ENCODE peak calls at places on chromosomes 6 and 20, in ten cellular contexts. H is OCI-LY7, F is astrocyte of the cerebellum, O is body of pancreas, Z is testis, G is AG04450, C is vagina, M is fibroblast of villous mesenchyme, S is pancreas, V is colonic mucosa. W is an unnamed sample.

GRCh38 chr20:16562259-16562658 is 11.0 kb downstream of the KIF16B start:
- DNase-seq in H (no peak), F (no peak), O (no peak), Z (no peak), G (no peak), C (no peak), M (no peak), S (no peak), V (no peak), W (no peak)

GRCh38 chr6:15412767-15413166 is 166.9 kb downstream of the JARID2 start:
- DNase-seq in H (no peak), F (no peak), O (no peak), Z (no peak), G (no peak), C (no peak), M (no peak), S (no peak), V (no peak), W (no peak)

GRCh38 chr6:33297406-33297955 is 1.3 kb downstream of the RGL2 start:
- DNase-seq in H (peak; percentile 43), F (no peak), O (peak; percentile 80), Z (peak; percentile 37), G (no peak), C (no peak), M (no peak), S (peak; percentile 73), V (peak; percentile 75), W (no peak)

GRCh38 chr20:20466341-20466879 is 98.5 kb downstream of the INSM1 start:
- DNase-seq in H (peak; percentile 76), F (peak; percentile 76), O (no peak), Z (no peak), G (no peak), C (no peak), M (peak; percentile 59), S (no peak), V (no peak), W (no peak)

GRCh38 chr20:59006167-59006863 is 739 bp downstream of the CTSZ start:
- DNase-seq in H (peak; percentile 34), F (no peak), O (peak; percentile 29), Z (no peak), G (no peak), C (no peak), M (peak; percentile 9), S (peak; percentile 65), V (peak; percentile 58), W (no peak)

GRCh38 chr6:38116248-38116647 is 296.7 kb downstream of the ZFAND3 start:
- DNase-seq in H (no peak), F (no peak), O (no peak), Z (no peak), G (no peak), C (no peak), M (no peak), S (no peak), V (no peak), W (no peak)

GRCh38 chr6:168272379-168273011 is 47.1 kb downstream of the DACT2 start:
- DNase-seq in H (no peak), F (no peak), O (no peak), Z (no peak), G (no peak), C (no peak), M (no peak), S (no peak), V (no peak), W (no peak)

GRCh38 chr6:21309791-21310190 is 283.8 kb upstream of the SOX4 start:
- DNase-seq in H (no peak), F (no peak), O (no peak), Z (no peak), G (no peak), C (no peak), M (no peak), S (no peak), V (no peak), W (no peak)

GRCh38 chr20:8254911-8255582 is 123.0 kb downstream of the PLCB1 start:
- DNase-seq in H (no peak), F (no peak), O (no peak), Z (no peak), G (peak; percentile 42), C (no peak), M (peak; percentile 77), S (no peak), V (no peak), W (no peak)

GRCh38 chr6:106973841-106974336 is 640 bp downstream of the CD24 start:
- DNase-seq in H (peak; percentile 67), F (no peak), O (peak; percentile 45), Z (no peak), G (no peak), C (no peak), M (no peak), S (peak; percentile 75), V (peak; percentile 44), W (no peak)

GRCh38 chr6:166626177-166627038 is 643 bp downstream of the RPS6KA2 start:
- DNase-seq in H (no peak), F (no peak), O (peak; percentile 56), Z (peak; percentile 36), G (no peak), C (peak; percentile 82), M (peak; percentile 58), S (peak; percentile 70), V (peak; percentile 30), W (no peak)
- H3K4me3 ChIP-seq in H (peak overlapping the region; percentile 59), F (peak overlapping the region; percentile 95), O (peak overlapping the region; percentile 73), Z (peak overlapping the region; percentile 70), G (peak overlapping the region; percentile 85), C (peak overlapping the region; percentile 91), M (peak overlapping the region; percentile 89), S (peak overlapping the region; percentile 79), V (peak overlapping the region; percentile 85), W (peak overlapping the region; percentile 88)

GRCh38 chr6:6221829-6222535 is 98.5 kb downstream of the F13A1 start:
- DNase-seq in H (peak; percentile 59), F (no peak), O (peak; percentile 25), Z (peak; percentile 26), G (no peak), C (no peak), M (no peak), S (no peak), V (peak; percentile 50), W (no peak)
- TF ChIP-seq CTCF in H (peak; percentile 77), F (no peak), O (peak; percentile 19), Z (no peak), G (no peak), C (no peak), M (no peak), S (no peak), V (peak; percentile 41), W (peak; percentile 35)

GRCh38 chr6:169722362-169723199 is 1.7 kb downstream of the PHF10 start:
- DNase-seq in H (peak; percentile 59), F (peak; percentile 67), O (peak; percentile 53), Z (peak; percentile 59), G (peak; percentile 18), C (no peak), M (peak; percentile 79), S (peak; percentile 72), V (peak; percentile 51), W (peak; percentile 27)

GRCh38 chr6:169714595-169714994 is 9.7 kb downstream of the PHF10 start:
- DNase-seq in H (no peak), F (no peak), O (no peak), Z (no peak), G (no peak), C (no peak), M (no peak), S (no peak), V (no peak), W (no peak)

GRCh38 chr6:169720207-169720855 is 4.0 kb downstream of the PHF10 start:
- DNase-seq in H (no peak), F (no peak), O (no peak), Z (no peak), G (no peak), C (no peak), M (no peak), S (no peak), V (no peak), W (no peak)

GRCh38 chr6:169723200-169723909 is 945 bp downstream of the PHF10 start:
- DNase-seq in H (peak; percentile 79), F (no peak), O (peak; percentile 89), Z (peak; percentile 84), G (peak; percentile 24), C (no peak), M (peak; percentile 76), S (peak; percentile 88), V (peak; percentile 72), W (peak; percentile 86)

GRCh38 chr6:169719117-169719516 is 5.2 kb downstream of the PHF10 start:
- DNase-seq in H (no peak), F (no peak), O (no peak), Z (no peak), G (no peak), C (no peak), M (no peak), S (no peak), V (no peak), W (no peak)
- H3K4me3 ChIP-seq in H (no peak overlapping the region), F (no peak overlapping the region), O (no peak overlapping the region), Z (no peak overlapping the region), G (no peak overlapping the region), C (no peak overlapping the region), M (no peak overlapping the region), S (no peak overlapping the region), V (no peak overlapping the region), W (no peak overlapping the region)

GRCh38 chr20:61755971-61756421 is 309.7 kb downstream of the TAF4 start:
- DNase-seq in H (no peak), F (no peak), O (no peak), Z (no peak), G (no peak), C (no peak), M (no peak), S (peak; percentile 31), V (no peak), W (no peak)

GRCh38 chr20:61753196-61753942 is 312.3 kb downstream of the TAF4 start:
- DNase-seq in H (no peak), F (peak; percentile 57), O (no peak), Z (no peak), G (peak; percentile 7), C (no peak), M (peak; percentile 62), S (peak; percentile 16), V (no peak), W (no peak)

GRCh38 chr20:61756446-61756845 is 309.2 kb downstream of the TAF4 start:
- DNase-seq in H (no peak), F (no peak), O (no peak), Z (no peak), G (no peak), C (no peak), M (no peak), S (peak; percentile 19), V (no peak), W (no peak)

GRCh38 chr20:61753987-61754956 is 311.4 kb downstream of the TAF4 start:
- DNase-seq in H (no peak), F (no peak), O (no peak), Z (no peak), G (no peak), C (no peak), M (no peak), S (peak; percentile 18), V (no peak), W (no peak)

DNA sequence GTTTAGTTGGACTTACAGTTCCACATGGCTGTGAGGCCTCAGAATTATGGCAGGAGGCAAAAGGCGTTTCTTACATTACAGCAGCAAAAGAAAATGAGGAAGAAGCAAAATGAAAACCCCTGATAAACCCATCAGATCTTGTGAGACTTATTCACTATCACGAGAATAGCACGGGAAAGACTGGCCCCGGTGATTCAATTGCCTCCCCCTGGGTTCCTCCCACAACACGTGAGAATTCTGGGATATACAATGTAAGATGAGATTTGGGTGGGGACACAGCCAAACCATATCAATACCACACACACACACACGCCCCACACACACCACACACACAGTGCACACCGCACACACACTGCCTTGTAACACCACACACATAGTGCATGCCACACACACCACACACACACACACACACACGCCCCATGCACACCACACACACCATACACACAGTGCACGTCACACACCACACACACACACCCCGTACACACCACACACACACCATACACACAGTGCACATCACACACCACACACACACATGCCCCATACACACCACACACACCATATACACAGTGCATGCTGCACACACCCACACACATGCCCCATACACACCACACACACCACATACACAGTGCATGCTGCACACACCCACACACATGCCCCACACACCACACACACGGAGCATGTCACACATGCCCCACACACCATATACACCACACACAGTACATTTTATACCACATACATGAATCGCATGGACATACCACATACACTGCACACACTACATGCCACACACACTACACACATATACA is 310.5 kb downstream of the TAF4 start:
- DNase-seq in H (no peak), F (no peak), O (no peak), Z (no peak), G (no peak), C (no peak), M (no peak), S (peak; percentile 15), V (no peak), W (no peak)
- TF ChIP-seq CTCF in H (no peak), F (no peak), O (no peak), Z (no peak), G (no peak), C (no peak), M (no peak), S (no peak), V (no peak), W (no peak)

W was measured in heart left ventricle.